ENCODE peak calls at places on chromosome 16, in nine cellular contexts. G is Caco-2, H is mucosa of descending colon, O is neural progenitor cell, Y is OCI-LY7, N is upper lobe of left lung, L is A549, Q is heart right ventricle, B is esophagus squamous epithelium. M is an unnamed sample.

GRCh38 chr16:85418978-85419491 is 194.1 kb upstream of the GSE1 start:
- DNase-seq in G (peak; percentile 2), H (peak; percentile 24), O (peak; percentile 34), Y (no peak), N (no peak), L (no peak), Q (no peak), B (no peak), M (peak; percentile 2)

GRCh38 chr16:22424161-22424937 is 49.9 kb upstream of the CDR2 start:
- DNase-seq in G (no peak), H (peak; percentile 34), O (no peak), Y (no peak), N (no peak), L (no peak), Q (no peak), B (no peak), M (no peak)

GRCh38 chr16:83005653-83006160 is 378.9 kb downstream of the CDH13 start:
- DNase-seq in G (no peak), H (no peak), O (no peak), Y (no peak), N (no peak), L (no peak), Q (no peak), B (no peak), M (no peak)

GRCh38 chr16:81688182-81688581 is 90.9 kb upstream of the PLCG2 start:
- DNase-seq in G (no peak), H (no peak), O (no peak), Y (no peak), N (no peak), L (no peak), Q (no peak), B (no peak), M (no peak)

GRCh38 chr16:85261657-85262557 is 149.6 kb upstream of the CIBAR2 start:
- DNase-seq in G (no peak), H (no peak), O (no peak), Y (peak; percentile 94), N (no peak), L (no peak), Q (no peak), B (no peak), M (no peak)

GRCh38 chr16:23114131-23114904 is 34.9 kb downstream of the USP31 start:
- DNase-seq in G (no peak), H (no peak), O (no peak), Y (no peak), N (no peak), L (no peak), Q (no peak), B (no peak), M (no peak)

GRCh38 chr16:15807603-15808009 is 49.2 kb downstream of the MYH11 start:
- DNase-seq in G (no peak), H (no peak), O (peak; percentile 28), Y (no peak), N (no peak), L (no peak), Q (peak; percentile 24), B (no peak), M (no peak)

GRCh38 chr16:10386517-10387377 is 886 bp downstream of the ATF7IP2 start:
- DNase-seq in G (no peak), H (no peak), O (no peak), Y (peak; percentile 47), N (no peak), L (no peak), Q (no peak), B (no peak), M (no peak)

GRCh38 chr16:79090966-79091365 is 509.6 kb downstream of the MAF start:
- DNase-seq in G (no peak), H (no peak), O (no peak), Y (no peak), N (no peak), L (no peak), Q (no peak), B (no peak), M (no peak)

GRCh38 chr16:29198231-29198630 is 208.3 kb downstream of the NPIPB11 start:
- DNase-seq in G (no peak), H (no peak), O (no peak), Y (no peak), N (no peak), L (no peak), Q (no peak), B (no peak), M (no peak)

GRCh38 chr16:18800674-18801196 is 614 bp downstream of the ARL6IP1 start:
- DNase-seq in G (peak; percentile 17), H (peak; percentile 51), O (peak; percentile 73), Y (no peak), N (no peak), L (no peak), Q (no peak), B (no peak), M (no peak)

GRCh38 chr16:78900039-78900811 is 700.3 kb downstream of the MAF start:
- DNase-seq in G (no peak), H (no peak), O (no peak), Y (no peak), N (no peak), L (no peak), Q (no peak), B (no peak), M (no peak)

GRCh38 chr16:48537909-48538745 is 71.9 kb downstream of the N4BP1 start:
- DNase-seq in G (no peak), H (no peak), O (no peak), Y (no peak), N (peak; percentile 72), L (no peak), Q (peak; percentile 70), B (no peak), M (no peak)

GRCh38 chr16:14628806-14629611 is 1.1 kb downstream of the PARN start:
- DNase-seq in G (peak; percentile 4), H (no peak), O (no peak), Y (peak; percentile 30), N (no peak), L (no peak), Q (no peak), B (no peak), M (no peak)

GRCh38 chr16:24999088-24999670 is 16.0 kb downstream of the ARHGAP17 start:
- DNase-seq in G (no peak), H (no peak), O (no peak), Y (no peak), N (no peak), L (no peak), Q (no peak), B (no peak), M (no peak)

GRCh38 chr16:57513371-57514102 is 22.8 kb downstream of the CCDC102A start:
- DNase-seq in G (peak; percentile 49), H (peak; percentile 57), O (no peak), Y (no peak), N (peak; percentile 89), L (no peak), Q (no peak), B (no peak), M (no peak)

GRCh38 chr16:27369806-27370205 is 32.2 kb upstream of the IL21R start:
- DNase-seq in G (no peak), H (no peak), O (no peak), Y (no peak), N (no peak), L (no peak), Q (no peak), B (no peak), M (no peak)

GRCh38 chr16:7227193-7227825 is 105.3 kb upstream of the RBFOX1 start:
- DNase-seq in G (peak; percentile 2), H (no peak), O (peak; percentile 54), Y (no peak), N (no peak), L (no peak), Q (no peak), B (no peak), M (no peak)
- H3K9me3 ChIP-seq in G (no peaks in the 10 kb centered on the region), H (no peaks in the 10 kb centered on the region), O (no peaks in the 10 kb centered on the region), Y (no peaks in the 10 kb centered on the region), N (no peaks in the 10 kb centered on the region), L (no peaks in the 10 kb centered on the region), Q (no peaks in the 10 kb centered on the region), B (no peaks in the 10 kb centered on the region), M (no peaks in the 10 kb centered on the region)

DNA sequence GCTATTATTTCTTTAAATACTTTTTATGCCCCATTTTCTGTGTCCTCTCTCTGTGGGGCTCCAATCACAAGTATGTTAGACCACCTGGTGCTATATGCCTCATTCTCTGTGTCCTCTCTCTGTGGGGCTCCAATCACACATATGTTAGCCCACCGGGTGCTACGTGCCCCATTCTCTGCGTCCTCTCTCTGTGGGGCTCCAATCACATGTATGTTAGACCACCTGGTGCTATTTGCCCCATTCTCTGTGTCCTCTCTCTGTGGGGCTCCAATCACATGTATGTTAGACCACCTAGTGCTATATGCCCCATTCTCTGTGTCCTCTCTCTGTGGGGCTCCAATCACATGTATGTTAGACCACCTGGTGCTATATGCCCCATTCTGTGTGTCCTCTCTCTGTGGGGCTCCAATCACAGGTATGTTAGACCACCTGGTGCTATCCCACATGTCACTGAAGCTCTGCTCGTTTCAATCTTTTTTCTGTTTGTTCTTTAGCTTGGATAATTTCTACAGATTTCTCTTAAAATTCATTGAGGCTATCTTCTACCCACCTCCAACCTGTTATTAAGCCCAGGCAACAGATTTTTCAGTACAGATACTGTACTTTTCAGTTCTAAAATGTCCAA is 28.2 kb downstream of the LMF1 start:
- DNase-seq in G (no peak), H (no peak), O (no peak), Y (no peak), N (no peak), L (no peak), Q (no peak), B (no peak), M (no peak)
- H3K9me3 ChIP-seq in G (no peaks in the 10 kb centered on the region), H (peaks cover 13% of the 10 kb centered on the region), O (no peaks in the 10 kb centered on the region), Y (peaks cover 14% of the 10 kb centered on the region), N (no peaks in the 10 kb centered on the region), L (no peaks in the 10 kb centered on the region), Q (peaks cover 8% of the 10 kb centered on the region), B (peaks cover 16% of the 10 kb centered on the region), M (no peaks in the 10 kb centered on the region)

DNA sequence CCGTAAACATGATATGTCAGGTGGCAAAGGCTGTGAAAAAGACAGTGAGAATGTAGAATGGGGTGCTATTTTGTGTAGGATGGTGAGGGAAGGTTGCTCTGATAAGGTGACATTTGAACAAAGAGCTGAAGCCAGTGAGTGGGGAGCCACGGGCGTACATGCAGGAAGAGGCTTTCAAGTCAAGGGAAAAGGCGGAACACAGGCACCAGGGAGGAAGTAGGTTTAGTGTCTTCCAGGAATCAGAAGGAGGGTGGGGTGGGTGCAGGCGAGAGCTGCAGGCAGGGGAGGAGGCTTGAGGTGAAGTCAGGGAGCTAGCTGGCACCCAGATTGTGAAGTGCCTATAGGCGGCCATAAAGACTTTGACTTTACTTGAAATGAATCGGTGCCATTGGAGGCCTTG is 14.1 kb downstream of the ZFP90 start:
- DNase-seq in G (no peak), H (no peak), O (no peak), Y (no peak), N (no peak), L (no peak), Q (no peak), B (no peak), M (no peak)
- H3K9me3 ChIP-seq in G (peaks cover 12% of the 10 kb centered on the region), H (peaks cover 92% of the 10 kb centered on the region), O (peaks cover under 1% of the 10 kb centered on the region), Y (peaks cover 5% of the 10 kb centered on the region), N (peaks cover 73% of the 10 kb centered on the region), L (peaks cover 94% of the 10 kb centered on the region), Q (peaks cover 57% of the 10 kb centered on the region), B (peaks cover 69% of the 10 kb centered on the region), M (peaks cover 35% of the 10 kb centered on the region)

GRCh38 chr16:3317315-3317999 is 12.2 kb downstream of the ZNF75A start:
- DNase-seq in G (no peak), H (no peak), O (no peak), Y (no peak), N (no peak), L (no peak), Q (no peak), B (no peak), M (no peak)

GRCh38 chr16:3327514-3327913 is 22.2 kb downstream of the ZNF75A start:
- DNase-seq in G (no peak), H (no peak), O (no peak), Y (no peak), N (no peak), L (no peak), Q (no peak), B (no peak), M (no peak)

GRCh38 chr16:3321802-3322201 is 16.5 kb downstream of the ZNF75A start:
- DNase-seq in G (no peak), H (no peak), O (no peak), Y (no peak), N (no peak), L (no peak), Q (no peak), B (no peak), M (no peak)
- H3K9me3 ChIP-seq in G (peaks cover 26% of the 10 kb centered on the region), H (peaks cover 80% of the 10 kb centered on the region), O (peaks cover 35% of the 10 kb centered on the region), Y (no peaks in the 10 kb centered on the region), N (peaks cover 67% of the 10 kb centered on the region), L (peaks cover 97% of the 10 kb centered on the region), Q (peaks cover 39% of the 10 kb centered on the region), B (peaks cover 62% of the 10 kb centered on the region), M (peaks cover 36% of the 10 kb centered on the region)

M was measured in T-helper 17 cell.